ENCODE peak calls at places on chromosomes 12 and 14, in five cellular contexts. One of them, this sample, is unnamed.

GRCh38 chr12:58541300-58541690 is 379.0 kb downstream of the LRIG3 start:
- DNase-seq in progenitor cell of endocrine pancreas: no peak
- DNase-seq in glutamatergic neuron: no peak
- DNase-seq in foreskin fibroblast: no peak
- DNase-seq in fibroblast of mammary gland: no peak
- DNase-seq in this sample: no peak

GRCh38 chr12:111636209-111636928 is 37.3 kb upstream of the ATXN2 start:
- DNase-seq in progenitor cell of endocrine pancreas: no peak
- DNase-seq in glutamatergic neuron: peak
- DNase-seq in foreskin fibroblast: peak
- DNase-seq in fibroblast of mammary gland: peak
- DNase-seq in this sample: peak

GRCh38 chr12:68113644-68114043 is 45.9 kb downstream of the IFNG start:
- DNase-seq in progenitor cell of endocrine pancreas: no peak
- DNase-seq in glutamatergic neuron: peak
- DNase-seq in foreskin fibroblast: no peak
- DNase-seq in fibroblast of mammary gland: no peak
- DNase-seq in this sample: no peak

GRCh38 chr14:105142651-105143450 is 25.7 kb downstream of the JAG2 start:
- DNase-seq in progenitor cell of endocrine pancreas: no peak
- DNase-seq in glutamatergic neuron: no peak
- DNase-seq in foreskin fibroblast: no peak
- DNase-seq in fibroblast of mammary gland: no peak
- DNase-seq in this sample: no peak

GRCh38 chr14:80607430-80608200 is 333.9 kb downstream of the CEP128 start:
- DNase-seq in progenitor cell of endocrine pancreas: no peak
- DNase-seq in glutamatergic neuron: no peak
- DNase-seq in foreskin fibroblast: no peak
- DNase-seq in fibroblast of mammary gland: no peak
- DNase-seq in this sample: no peak

GRCh38 chr14:93954900-93955891 is 21.2 kb downstream of the ASB2 start:
- DNase-seq in progenitor cell of endocrine pancreas: no peak
- DNase-seq in glutamatergic neuron: no peak
- DNase-seq in foreskin fibroblast: no peak
- DNase-seq in fibroblast of mammary gland: no peak
- DNase-seq in this sample: no peak

GRCh38 chr14:77498984-77499527 is 440 bp upstream of the ISM2 start:
- DNase-seq in progenitor cell of endocrine pancreas: no peak
- DNase-seq in glutamatergic neuron: no peak
- DNase-seq in foreskin fibroblast: no peak
- DNase-seq in fibroblast of mammary gland: no peak
- DNase-seq in this sample: peak

GRCh38 chr14:101454229-101454628 is 107.1 kb upstream of the DIO3 start:
- DNase-seq in progenitor cell of endocrine pancreas: no peak
- DNase-seq in glutamatergic neuron: no peak
- DNase-seq in foreskin fibroblast: no peak
- DNase-seq in fibroblast of mammary gland: no peak
- DNase-seq in this sample: no peak

GRCh38 chr12:9668141-9669018 is 1.1 kb upstream of the CLEC2D start:
- DNase-seq in progenitor cell of endocrine pancreas: no peak
- DNase-seq in glutamatergic neuron: no peak
- DNase-seq in foreskin fibroblast: no peak
- DNase-seq in fibroblast of mammary gland: peak
- DNase-seq in this sample: no peak

GRCh38 chr12:93234641-93235040 is 143.1 kb upstream of the NUDT4 start:
- DNase-seq in progenitor cell of endocrine pancreas: no peak
- DNase-seq in glutamatergic neuron: no peak
- DNase-seq in foreskin fibroblast: no peak
- DNase-seq in fibroblast of mammary gland: no peak
- DNase-seq in this sample: no peak

GRCh38 chr12:84912191-84913142 is at the start of gene SLC6A15:
- DNase-seq in progenitor cell of endocrine pancreas: peak
- DNase-seq in glutamatergic neuron: peak
- DNase-seq in foreskin fibroblast: peak
- DNase-seq in fibroblast of mammary gland: peak
- DNase-seq in this sample: peak

GRCh38 chr12:29692237-29692636 is 91.5 kb downstream of the TMTC1 start:
- DNase-seq in progenitor cell of endocrine pancreas: no peak
- DNase-seq in glutamatergic neuron: no peak
- DNase-seq in foreskin fibroblast: no peak
- DNase-seq in fibroblast of mammary gland: no peak
- DNase-seq in this sample: no peak
- TF ChIP-seq CTCF in progenitor cell of endocrine pancreas: no peak
- TF ChIP-seq CTCF in glutamatergic neuron: no peak
- TF ChIP-seq CTCF in foreskin fibroblast: no peak
- TF ChIP-seq CTCF in fibroblast of mammary gland: no peak
- TF ChIP-seq CTCF in this sample: no peak

GRCh38 chr14:32513571-32514009 is 184.5 kb downstream of the AKAP6 start:
- DNase-seq in progenitor cell of endocrine pancreas: no peak
- DNase-seq in glutamatergic neuron: no peak
- DNase-seq in foreskin fibroblast: no peak
- DNase-seq in fibroblast of mammary gland: peak
- DNase-seq in this sample: no peak
- TF ChIP-seq CTCF in progenitor cell of endocrine pancreas: peak
- TF ChIP-seq CTCF in glutamatergic neuron: peak
- TF ChIP-seq CTCF in foreskin fibroblast: no peak
- TF ChIP-seq CTCF in fibroblast of mammary gland: peak
- TF ChIP-seq CTCF in this sample: peak

DNA sequence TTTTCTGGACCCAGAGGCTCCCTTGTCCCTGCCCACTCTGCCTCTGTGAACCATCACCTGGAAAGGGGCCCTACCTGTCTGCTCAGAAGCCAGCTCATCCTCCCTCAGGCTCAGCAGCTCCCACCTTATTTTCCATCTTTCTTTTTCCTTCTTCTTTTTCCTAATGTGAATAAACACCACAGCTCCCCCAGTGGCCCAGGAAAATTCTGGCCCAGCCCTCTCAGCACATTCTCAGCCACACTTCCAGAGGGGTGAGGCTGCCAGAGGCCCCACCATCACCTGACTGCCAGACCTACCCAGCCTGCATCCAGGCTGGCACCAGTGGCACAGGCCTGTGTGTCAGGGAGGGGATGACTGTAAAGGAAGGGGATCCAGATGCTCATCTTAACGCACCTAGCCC is 23.0 kb downstream of the ZFHX2 start:
- DNase-seq in progenitor cell of endocrine pancreas: no peak
- DNase-seq in glutamatergic neuron: no peak
- DNase-seq in foreskin fibroblast: no peak
- DNase-seq in fibroblast of mammary gland: no peak
- DNase-seq in this sample: no peak
- TF ChIP-seq CTCF in progenitor cell of endocrine pancreas: peak
- TF ChIP-seq CTCF in glutamatergic neuron: no peak
- TF ChIP-seq CTCF in foreskin fibroblast: peak
- TF ChIP-seq CTCF in fibroblast of mammary gland: no peak
- TF ChIP-seq CTCF in this sample: no peak

DNA sequence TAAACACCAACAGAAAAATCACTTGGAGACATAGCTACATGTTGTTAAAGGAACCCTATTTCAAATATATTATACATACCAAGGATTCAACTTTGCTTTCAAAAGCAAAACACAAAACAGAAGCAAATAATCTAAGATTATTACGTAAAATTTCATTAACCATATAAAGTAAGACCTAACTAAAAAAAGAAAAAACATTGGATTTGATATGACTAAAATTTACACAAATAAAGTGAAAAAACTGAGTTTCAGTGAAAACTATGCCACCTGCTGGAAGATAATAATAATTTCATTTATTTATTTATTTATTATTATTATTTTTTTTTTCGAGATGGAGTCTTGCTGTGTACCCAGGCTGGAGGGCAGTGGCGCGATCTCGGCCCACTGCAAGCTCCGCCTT is 45.2 kb downstream of the WDHD1 start:
- DNase-seq in progenitor cell of endocrine pancreas: no peak
- DNase-seq in glutamatergic neuron: no peak
- DNase-seq in foreskin fibroblast: no peak
- DNase-seq in fibroblast of mammary gland: peak
- DNase-seq in this sample: no peak
- TF ChIP-seq CTCF in progenitor cell of endocrine pancreas: peak
- TF ChIP-seq CTCF in glutamatergic neuron: peak
- TF ChIP-seq CTCF in foreskin fibroblast: no peak
- TF ChIP-seq CTCF in fibroblast of mammary gland: peak
- TF ChIP-seq CTCF in this sample: peak

GRCh38 chr12:118853634-118854033 is 127.7 kb upstream of the SRRM4 start:
- DNase-seq in progenitor cell of endocrine pancreas: no peak
- DNase-seq in glutamatergic neuron: no peak
- DNase-seq in foreskin fibroblast: no peak
- DNase-seq in fibroblast of mammary gland: no peak
- DNase-seq in this sample: no peak

GRCh38 chr12:118855858-118856257 is 125.5 kb upstream of the SRRM4 start:
- DNase-seq in progenitor cell of endocrine pancreas: no peak
- DNase-seq in glutamatergic neuron: no peak
- DNase-seq in foreskin fibroblast: no peak
- DNase-seq in fibroblast of mammary gland: no peak
- DNase-seq in this sample: no peak

GRCh38 chr12:118850244-118850825 is 131.0 kb upstream of the SRRM4 start:
- DNase-seq in progenitor cell of endocrine pancreas: no peak
- DNase-seq in glutamatergic neuron: peak
- DNase-seq in foreskin fibroblast: no peak
- DNase-seq in fibroblast of mammary gland: no peak
- DNase-seq in this sample: peak
- TF ChIP-seq CTCF in progenitor cell of endocrine pancreas: peak
- TF ChIP-seq CTCF in glutamatergic neuron: peak
- TF ChIP-seq CTCF in foreskin fibroblast: no peak
- TF ChIP-seq CTCF in fibroblast of mammary gland: peak
- TF ChIP-seq CTCF in this sample: peak

GRCh38 chr14:90447720-90448497 is 51.1 kb downstream of the CALM1 start:
- DNase-seq in progenitor cell of endocrine pancreas: no peak
- DNase-seq in glutamatergic neuron: no peak
- DNase-seq in foreskin fibroblast: no peak
- DNase-seq in fibroblast of mammary gland: no peak
- DNase-seq in this sample: no peak
- TF ChIP-seq CTCF in progenitor cell of endocrine pancreas: no peak
- TF ChIP-seq CTCF in glutamatergic neuron: no peak
- TF ChIP-seq CTCF in foreskin fibroblast: no peak
- TF ChIP-seq CTCF in fibroblast of mammary gland: no peak
- TF ChIP-seq CTCF in this sample: no peak

This sample was measured in nephron progenitor cell.